ENCODE peak calls at places on chromosomes 7 and 10, in nine cellular contexts. Z is HS-27A; E is COR-L47; N is activated CD4-positive, alpha-beta T cell treated with anti-CD3 and anti-CD28 coated beads, Interleukin-2, amount 50 U/mL, for 1 hour; W is mucosa of descending colon; U is HTR-8/SVneo; V is A549; I is midbrain; S is activated CD8-positive, alpha-beta memory T cell treated with anti-CD3 and anti-CD28 coated beads for 4 hours. D is an unnamed sample.

GRCh38 chr10:60444494-60445064 is 54.9 kb upstream of the ANK3 start:
- DNase-seq in Z (no peak), W (no peak), V (peak), U (no peak), E (peak), S (no peak), N (no peak), I (peak), D (no peak)

GRCh38 chr10:96047004-96047649 is 3.7 kb downstream of the CCNJ start:
- DNase-seq in W (no peak), S (no peak), N (no peak), E (no peak), V (peak), I (no peak), Z (no peak), U (no peak), D (no peak)

GRCh38 chr7:147990837-147991236 is 599.7 kb upstream of the C7orf33 start:
- DNase-seq in E (peak), W (no peak), Z (no peak), U (no peak), V (no peak), N (no peak), S (no peak), I (no peak), D (no peak)

GRCh38 chr10:59098811-59099452 is 77.5 kb upstream of the PHYHIPL start:
- DNase-seq in I (no peak), V (no peak), N (no peak), E (no peak), Z (no peak), U (no peak), W (no peak), S (no peak), D (peak)

GRCh38 chr7:73596191-73597065 is 18.0 kb upstream of the TBL2 start:
- DNase-seq in W (no peak), I (no peak), N (no peak), Z (no peak), S (no peak), U (no peak), E (no peak), V (no peak), D (no peak)

GRCh38 chr10:6124666-6125065 is 35.8 kb downstream of the RBM17 start:
- DNase-seq in S (no peak), U (no peak), V (peak), W (no peak), N (no peak), I (peak), Z (no peak), E (no peak), D (no peak)

GRCh38 chr10:58965855-58966254 is 210.6 kb upstream of the PHYHIPL start:
- DNase-seq in V (no peak), U (no peak), N (no peak), E (no peak), W (no peak), S (no peak), I (no peak), Z (no peak), D (no peak)

GRCh38 chr10:85826377-85826776 is 540.2 kb downstream of the GRID1 start:
- DNase-seq in E (no peak), U (no peak), V (no peak), Z (no peak), W (no peak), S (no peak), N (no peak), I (no peak), D (no peak)

GRCh38 chr7:103751476-103751875 is 238.0 kb downstream of the RELN start:
- DNase-seq in W (no peak), E (no peak), V (no peak), N (no peak), U (no peak), S (no peak), I (no peak), Z (no peak), D (no peak)

GRCh38 chr7:128041203-128041602 is 10.0 kb upstream of the LRRC4 start:
- DNase-seq in U (peak), W (no peak), S (no peak), E (peak), Z (peak), V (no peak), I (peak), N (no peak), D (peak)

GRCh38 chr7:151133266-151133985 is 34.1 kb downstream of the GBX1 start:
- DNase-seq in U (no peak), W (peak), Z (no peak), N (no peak), S (no peak), E (no peak), V (no peak), I (no peak), D (no peak)

GRCh38 chr7:158818325-158819213 is 10.7 kb downstream of the ESYT2 start:
- DNase-seq in N (peak), V (peak), I (peak), W (peak), Z (peak), U (peak), E (peak), S (peak), D (peak)

GRCh38 chr7:44104880-44105771 is 981 bp downstream of the AEBP1 start:
- DNase-seq in W (peak), U (peak), S (no peak), V (no peak), I (peak), N (no peak), E (no peak), Z (no peak), D (no peak)

GRCh38 chr10:47308775-47309174 is 8.8 kb downstream of the GDF10 start:
- DNase-seq in S (no peak), W (no peak), N (no peak), U (no peak), V (no peak), I (no peak), E (no peak), Z (no peak), D (no peak)

GRCh38 chr10:103025696-103026095 is 107.6 kb downstream of the CNNM2 start:
- DNase-seq in V (no peak), W (no peak), I (no peak), E (no peak), Z (no peak), N (no peak), S (no peak), U (no peak), D (no peak)

GRCh38 chr7:25970381-25970780 is 181.6 kb upstream of the NFE2L3 start:
- DNase-seq in I (no peak), E (no peak), N (no peak), U (no peak), Z (no peak), S (no peak), W (no peak), V (no peak), D (no peak)

GRCh38 chr7:73431041-73431835 is 2.3 kb upstream of the FZD9 start:
- DNase-seq in E (no peak), N (no peak), V (peak), U (no peak), S (no peak), W (no peak), I (no peak), Z (no peak), D (no peak)

GRCh38 chr10:3755440-3756359 is 29.3 kb downstream of the KLF6 start:
- DNase-seq in W (no peak), I (peak), N (no peak), S (no peak), V (peak), Z (no peak), U (no peak), E (no peak), D (no peak)

GRCh38 chr7:140005754-140006503 is 56.8 kb downstream of the PARP12 start:
- DNase-seq in U (peak), Z (no peak), S (no peak), V (peak), N (no peak), E (no peak), W (no peak), I (no peak), D (no peak)

GRCh38 chr10:47143072-47143471 is 156.9 kb upstream of the GDF10 start:
- DNase-seq in W (no peak), N (no peak), Z (no peak), E (no peak), I (no peak), U (no peak), V (no peak), S (no peak), D (no peak)

GRCh38 chr7:141014091-141014490 is 661 bp downstream of the MRPS33 start:
- DNase-seq in V (no peak), S (no peak), Z (no peak), U (no peak), W (no peak), I (no peak), N (no peak), E (no peak), D (no peak)

GRCh38 chr10:42149027-42149700 is 489.2 kb downstream of the ZNF33B start:
- DNase-seq in N (no peak), E (no peak), U (no peak), I (no peak), W (peak), V (no peak), Z (no peak), S (no peak), D (no peak)

GRCh38 chr7:80098795-80099194 is 35.8 kb upstream of the GNAI1 start:
- DNase-seq in U (no peak), W (no peak), V (no peak), I (no peak), S (no peak), Z (no peak), N (no peak), E (no peak), D (no peak)

GRCh38 chr7:116698930-116699722 is 27.1 kb downstream of the MET start:
- DNase-seq in U (no peak), S (no peak), I (no peak), E (peak), W (no peak), N (no peak), Z (no peak), V (no peak), D (no peak)

GRCh38 chr10:61662794-61663259 is at the start of gene CABCOCO1:
- DNase-seq in S (no peak), I (peak), N (no peak), V (peak), Z (no peak), U (peak), W (peak), E (peak), D (no peak)

GRCh38 chr10:75630746-75631145 is 199.3 kb downstream of the LRMDA start:
- DNase-seq in S (no peak), E (no peak), N (no peak), I (no peak), U (no peak), W (no peak), Z (no peak), V (no peak), D (no peak)

GRCh38 chr7:130896051-130896881 is 162.3 kb upstream of the KLF14 start:
- DNase-seq in S (no peak), U (no peak), V (peak), I (no peak), Z (no peak), N (no peak), E (no peak), W (no peak), D (no peak)

GRCh38 chr7:461453-462172 is 58.0 kb downstream of the PDGFA start:
- DNase-seq in U (peak), V (no peak), W (peak), E (no peak), S (no peak), Z (no peak), N (no peak), I (no peak), D (no peak)

GRCh38 chr7:90897961-90898469 is 301.9 kb downstream of the CDK14 start:
- DNase-seq in W (no peak), Z (no peak), N (no peak), S (no peak), E (no peak), I (no peak), U (no peak), V (no peak), D (no peak)

GRCh38 chr10:132710036-132710686 is 75.8 kb downstream of the NKX6-2 start:
- DNase-seq in Z (no peak), I (no peak), E (no peak), V (no peak), U (no peak), S (no peak), W (peak), N (no peak), D (no peak)

GRCh38 chr7:5586279-5586962 is 162.8 kb upstream of the TNRC18 start:
- DNase-seq in N (no peak), U (no peak), V (no peak), Z (no peak), S (no peak), I (no peak), W (no peak), E (peak), D (no peak)

GRCh38 chr7:94975316-94975715 is 67.9 kb downstream of the PPP1R9A start:
- DNase-seq in Z (no peak), U (no peak), N (no peak), W (no peak), E (no peak), V (no peak), S (no peak), I (no peak), D (no peak)

GRCh38 chr10:45442670-45443069 is 68.7 kb downstream of the ALOX5 start:
- DNase-seq in U (no peak), W (no peak), E (no peak), Z (no peak), V (no peak), S (no peak), I (no peak), N (no peak), D (no peak)

GRCh38 chr10:27745719-27746363 is at the start of gene MKX:
- DNase-seq in I (no peak), W (peak), U (no peak), Z (no peak), E (no peak), N (peak), V (peak), S (no peak), D (no peak)

GRCh38 chr10:79147306-79147705 is 78.5 kb downstream of the ZMIZ1 start:
- DNase-seq in U (no peak), E (no peak), S (no peak), V (no peak), W (no peak), N (no peak), I (no peak), Z (no peak), D (no peak)

GRCh38 chr10:68526634-68527132 is 640 bp downstream of the SLC25A16 start:
- DNase-seq in S (no peak), I (no peak), W (no peak), U (no peak), N (no peak), Z (no peak), E (no peak), V (no peak), D (no peak)

GRCh38 chr7:77338260-77338659 is 77.9 kb downstream of the GSAP start:
- DNase-seq in W (no peak), U (no peak), N (no peak), V (no peak), E (no peak), I (no peak), S (no peak), Z (no peak), D (no peak)

GRCh38 chr10:36721851-36722250 is 403.5 kb upstream of the ANKRD30A start:
- DNase-seq in U (no peak), Z (no peak), E (no peak), W (no peak), N (no peak), S (no peak), I (no peak), V (no peak), D (no peak)